ENCODE peak calls at places on chromosomes 11 and 22, in four cellular contexts. One of them, this sample, is unnamed.

GRCh38 chr11:94325681-94326080 is 21.3 kb downstream of the IZUMO1R start:
- DNase-seq in endothelial cell: peak
- DNase-seq in nucleus accumbens: no peak
- DNase-seq in DMS53: peak
- DNase-seq in this sample: peak

GRCh38 chr22:44519895-44520294 is 21.9 kb upstream of the RTL6 start:
- DNase-seq in nucleus accumbens: no peak
- DNase-seq in DMS53: no peak
- DNase-seq in endothelial cell: no peak
- DNase-seq in this sample: no peak

GRCh38 chr22:43723816-43724215 is 88.3 kb downstream of the EFCAB6 start:
- DNase-seq in DMS53: no peak
- DNase-seq in endothelial cell: no peak
- DNase-seq in nucleus accumbens: no peak
- DNase-seq in this sample: no peak

GRCh38 chr11:65563606-65564005 is 5.4 kb upstream of the LTBP3 start:
- DNase-seq in DMS53: no peak
- DNase-seq in endothelial cell: no peak
- DNase-seq in nucleus accumbens: no peak
- DNase-seq in this sample: no peak

GRCh38 chr22:37383342-37383741 is 43.9 kb downstream of the ELFN2 start:
- DNase-seq in endothelial cell: no peak
- DNase-seq in DMS53: no peak
- DNase-seq in nucleus accumbens: no peak
- DNase-seq in this sample: no peak

GRCh38 chr22:43923191-43923590 is 414 bp upstream of the PNPLA3 start:
- DNase-seq in nucleus accumbens: no peak
- DNase-seq in endothelial cell: no peak
- DNase-seq in DMS53: peak
- DNase-seq in this sample: no peak

GRCh38 chr22:26310616-26311015 is 118.4 kb upstream of the ASPHD2 start:
- DNase-seq in endothelial cell: no peak
- DNase-seq in DMS53: no peak
- DNase-seq in nucleus accumbens: no peak
- DNase-seq in this sample: no peak

GRCh38 chr22:29309332-29310064 is 3.0 kb downstream of the GAS2L1 start:
- DNase-seq in DMS53: peak
- DNase-seq in nucleus accumbens: no peak
- DNase-seq in endothelial cell: no peak
- DNase-seq in this sample: no peak

GRCh38 chr22:26981111-26981510 is 323.7 kb downstream of the MIAT start:
- DNase-seq in DMS53: peak
- DNase-seq in nucleus accumbens: no peak
- DNase-seq in endothelial cell: no peak
- DNase-seq in this sample: no peak

GRCh38 chr11:128341280-128341679 is 246.1 kb downstream of the ETS1 start:
- DNase-seq in endothelial cell: no peak
- DNase-seq in DMS53: peak
- DNase-seq in nucleus accumbens: no peak
- DNase-seq in this sample: no peak